ENCODE peak calls at places on chromosome 5, in five cellular contexts. One of them, this sample, is unnamed.

GRCh38 chr5:96254980-96255681 is 177.9 kb downstream of the PCSK1 start:
- DNase-seq in fibroblast of pulmonary artery: peak
- DNase-seq in upper lobe of right lung: no peak
- DNase-seq in sigmoid colon: no peak
- DNase-seq in dorsolateral prefrontal cortex: no peak
- DNase-seq in this sample: peak

GRCh38 chr5:33423018-33423630 is 17.6 kb upstream of the TARS1 start:
- DNase-seq in fibroblast of pulmonary artery: peak
- DNase-seq in upper lobe of right lung: no peak
- DNase-seq in sigmoid colon: no peak
- DNase-seq in dorsolateral prefrontal cortex: no peak
- DNase-seq in this sample: no peak

GRCh38 chr5:62341783-62342475 is 35.9 kb downstream of the KIF2A start:
- DNase-seq in fibroblast of pulmonary artery: no peak
- DNase-seq in upper lobe of right lung: no peak
- DNase-seq in sigmoid colon: no peak
- DNase-seq in dorsolateral prefrontal cortex: no peak
- DNase-seq in this sample: no peak

GRCh38 chr5:113759505-113760145 is 246.1 kb downstream of the YTHDC2 start:
- DNase-seq in fibroblast of pulmonary artery: no peak
- DNase-seq in upper lobe of right lung: no peak
- DNase-seq in sigmoid colon: no peak
- DNase-seq in dorsolateral prefrontal cortex: no peak
- DNase-seq in this sample: no peak

GRCh38 chr5:145780961-145781360 is 54.2 kb downstream of the PRELID2 start:
- DNase-seq in fibroblast of pulmonary artery: no peak
- DNase-seq in upper lobe of right lung: no peak
- DNase-seq in sigmoid colon: no peak
- DNase-seq in dorsolateral prefrontal cortex: no peak
- DNase-seq in this sample: no peak

GRCh38 chr5:16773990-16774389 is 157.2 kb upstream of the RETREG1 start:
- DNase-seq in fibroblast of pulmonary artery: no peak
- DNase-seq in upper lobe of right lung: no peak
- DNase-seq in sigmoid colon: no peak
- DNase-seq in dorsolateral prefrontal cortex: no peak
- DNase-seq in this sample: peak

GRCh38 chr5:129438322-129438721 is 21.8 kb upstream of the ADAMTS19 start:
- DNase-seq in fibroblast of pulmonary artery: no peak
- DNase-seq in upper lobe of right lung: no peak
- DNase-seq in sigmoid colon: no peak
- DNase-seq in dorsolateral prefrontal cortex: no peak
- DNase-seq in this sample: no peak

GRCh38 chr5:73861313-73861978 is 235.4 kb downstream of the ARHGEF28 start:
- DNase-seq in fibroblast of pulmonary artery: peak
- DNase-seq in upper lobe of right lung: no peak
- DNase-seq in sigmoid colon: no peak
- DNase-seq in dorsolateral prefrontal cortex: no peak
- DNase-seq in this sample: no peak

GRCh38 chr5:27144456-27144855 is 106.1 kb upstream of the CDH9 start:
- DNase-seq in fibroblast of pulmonary artery: no peak
- DNase-seq in upper lobe of right lung: no peak
- DNase-seq in sigmoid colon: no peak
- DNase-seq in dorsolateral prefrontal cortex: no peak
- DNase-seq in this sample: no peak

DNA sequence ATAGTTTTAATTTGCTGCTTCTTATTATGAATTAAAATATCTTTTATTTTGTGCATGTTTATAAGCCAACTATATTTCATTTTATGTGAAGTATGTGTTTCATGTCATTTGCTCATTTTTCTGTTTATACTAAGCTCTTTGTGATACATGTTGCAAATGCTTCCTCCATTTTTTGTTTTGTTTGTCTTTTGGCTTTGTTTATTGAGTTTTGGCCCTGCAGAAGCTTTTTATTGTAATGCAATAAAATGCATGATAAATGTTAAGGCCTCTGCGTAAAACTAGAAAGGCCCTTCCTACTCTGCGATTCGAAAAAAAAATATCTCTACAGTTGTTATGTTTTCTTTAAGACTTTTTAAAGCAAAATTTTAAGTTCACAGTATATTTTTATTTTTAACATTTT is 9.4 kb downstream of the ZNF366 start:
- DNase-seq in fibroblast of pulmonary artery: no peak
- DNase-seq in upper lobe of right lung: no peak
- DNase-seq in sigmoid colon: no peak
- DNase-seq in dorsolateral prefrontal cortex: no peak
- DNase-seq in this sample: no peak
- H3K4me3 ChIP-seq in fibroblast of pulmonary artery: no peak
- H3K4me3 ChIP-seq in upper lobe of right lung: no peak
- H3K4me3 ChIP-seq in sigmoid colon: no peak
- H3K4me3 ChIP-seq in dorsolateral prefrontal cortex: no peak
- H3K4me3 ChIP-seq in this sample: no peak

GRCh38 chr5:10759111-10759510 is 1.9 kb downstream of the DAP start:
- DNase-seq in fibroblast of pulmonary artery: no peak
- DNase-seq in upper lobe of right lung: no peak
- DNase-seq in sigmoid colon: no peak
- DNase-seq in dorsolateral prefrontal cortex: no peak
- DNase-seq in this sample: no peak
- TF ChIP-seq CTCF in fibroblast of pulmonary artery: no peak
- TF ChIP-seq CTCF in upper lobe of right lung: no peak
- TF ChIP-seq CTCF in sigmoid colon: no peak
- TF ChIP-seq CTCF in dorsolateral prefrontal cortex: no peak
- TF ChIP-seq CTCF in this sample: no peak

GRCh38 chr5:219492-219891 is 1.4 kb downstream of the SDHA start:
- DNase-seq in fibroblast of pulmonary artery: peak
- DNase-seq in upper lobe of right lung: no peak
- DNase-seq in sigmoid colon: no peak
- DNase-seq in dorsolateral prefrontal cortex: no peak
- DNase-seq in this sample: no peak
- H3K4me3 ChIP-seq in fibroblast of pulmonary artery: peak
- H3K4me3 ChIP-seq in upper lobe of right lung: peak
- H3K4me3 ChIP-seq in sigmoid colon: peak
- H3K4me3 ChIP-seq in dorsolateral prefrontal cortex: peak
- H3K4me3 ChIP-seq in this sample: peak

DNA sequence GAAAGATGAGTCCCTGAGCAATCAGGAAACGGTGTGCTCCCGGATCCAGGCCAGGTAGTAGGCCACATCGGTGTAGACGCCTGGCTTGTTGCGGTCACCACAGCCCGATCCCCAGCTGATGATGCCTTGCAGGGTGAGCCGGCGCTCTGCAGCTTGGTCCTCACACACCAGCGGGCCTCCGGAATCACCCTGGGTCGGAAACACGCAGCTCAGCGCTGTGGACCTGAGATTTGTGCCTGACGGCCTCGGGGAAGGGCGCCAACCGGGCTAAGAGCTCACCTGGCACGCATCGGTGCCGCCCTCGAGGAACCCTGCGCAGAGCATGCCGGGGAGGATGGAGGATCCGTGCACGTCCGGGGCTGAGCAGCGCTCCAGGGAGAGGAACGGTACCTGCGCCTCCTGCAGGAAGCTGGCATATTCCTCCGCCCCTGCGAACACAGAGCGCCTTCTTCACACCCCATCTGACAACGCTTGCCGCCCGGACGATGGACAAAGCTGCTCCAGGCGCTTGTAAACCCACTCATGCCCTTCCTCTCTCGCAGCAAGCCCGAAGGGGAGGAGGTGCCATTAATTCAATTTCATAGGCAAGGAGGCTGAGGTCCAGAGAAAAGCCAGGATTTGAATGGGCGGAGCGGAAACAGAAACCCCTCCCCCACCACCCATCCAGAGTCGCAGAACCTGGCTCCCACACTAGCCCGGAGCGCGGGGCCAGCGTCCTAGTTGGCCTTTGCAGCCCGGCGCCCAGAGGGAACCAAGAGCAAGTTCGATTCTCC is 2.0 kb upstream of the PFN3 start:
- DNase-seq in fibroblast of pulmonary artery: peak
- DNase-seq in upper lobe of right lung: peak
- DNase-seq in sigmoid colon: no peak
- DNase-seq in dorsolateral prefrontal cortex: no peak
- DNase-seq in this sample: no peak
- TF ChIP-seq CTCF in fibroblast of pulmonary artery: peak
- TF ChIP-seq CTCF in upper lobe of right lung: peak
- TF ChIP-seq CTCF in sigmoid colon: no peak
- TF ChIP-seq CTCF in dorsolateral prefrontal cortex: no peak
- TF ChIP-seq CTCF in this sample: peak

DNA sequence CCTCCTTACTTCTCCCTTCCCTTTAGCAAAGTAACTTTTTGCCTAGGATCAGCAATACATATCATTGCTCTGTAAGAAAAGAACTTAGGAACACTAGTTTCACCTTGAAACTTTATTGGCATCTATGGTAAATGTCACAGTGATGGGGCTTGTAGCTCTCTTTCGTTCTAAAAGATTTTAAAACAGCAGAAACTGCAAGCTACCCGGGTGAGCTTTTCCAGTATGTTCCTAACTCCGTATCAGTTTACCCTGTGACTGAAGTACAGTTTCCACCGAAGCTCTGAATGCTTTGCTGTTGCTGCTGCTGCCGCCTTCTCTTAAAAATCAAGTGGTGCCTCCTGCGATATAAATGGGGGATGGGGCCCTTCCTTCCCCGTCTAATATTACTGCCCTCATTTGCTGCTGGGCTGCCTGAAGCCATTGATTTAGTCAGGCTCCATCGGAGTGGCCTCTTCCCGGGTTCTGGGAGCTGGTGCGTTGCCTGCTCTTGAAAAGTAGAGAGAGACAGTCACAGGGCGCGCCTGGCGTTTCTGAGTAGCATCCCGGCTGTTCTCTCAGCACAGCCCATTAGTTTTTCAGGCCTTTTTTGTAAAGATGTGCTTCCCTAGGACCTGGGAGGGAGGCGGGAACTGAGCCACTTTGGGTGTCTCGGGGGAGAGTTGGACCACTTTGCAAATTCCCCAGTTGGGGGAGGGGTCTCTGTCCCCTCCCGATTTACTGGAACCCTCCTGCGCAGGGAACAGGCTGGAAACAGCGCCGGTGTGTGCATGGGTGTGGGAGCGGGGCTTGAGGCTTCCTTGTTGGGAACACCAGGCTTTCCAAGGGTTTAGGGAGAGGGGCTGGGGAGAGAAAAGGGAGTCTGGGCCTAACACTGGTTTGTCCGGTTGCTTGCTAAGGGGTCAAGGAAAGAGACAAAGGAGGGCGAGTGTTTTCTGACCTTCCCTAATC is 4.5 kb downstream of the PRDM6 start:
- DNase-seq in fibroblast of pulmonary artery: no peak
- DNase-seq in upper lobe of right lung: no peak
- DNase-seq in sigmoid colon: peak
- DNase-seq in dorsolateral prefrontal cortex: no peak
- DNase-seq in this sample: no peak
- H3K4me3 ChIP-seq in fibroblast of pulmonary artery: no peak
- H3K4me3 ChIP-seq in upper lobe of right lung: peak
- H3K4me3 ChIP-seq in sigmoid colon: peak
- H3K4me3 ChIP-seq in dorsolateral prefrontal cortex: no peak
- H3K4me3 ChIP-seq in this sample: no peak

GRCh38 chr5:103827976-103828375 is 265.4 kb upstream of the NUDT12 start:
- DNase-seq in fibroblast of pulmonary artery: no peak
- DNase-seq in upper lobe of right lung: no peak
- DNase-seq in sigmoid colon: no peak
- DNase-seq in dorsolateral prefrontal cortex: no peak
- DNase-seq in this sample: no peak

GRCh38 chr5:103834216-103834615 is 271.6 kb upstream of the NUDT12 start:
- DNase-seq in fibroblast of pulmonary artery: no peak
- DNase-seq in upper lobe of right lung: no peak
- DNase-seq in sigmoid colon: no peak
- DNase-seq in dorsolateral prefrontal cortex: no peak
- DNase-seq in this sample: no peak

GRCh38 chr5:103829585-103829984 is 267.0 kb upstream of the NUDT12 start:
- DNase-seq in fibroblast of pulmonary artery: no peak
- DNase-seq in upper lobe of right lung: no peak
- DNase-seq in sigmoid colon: no peak
- DNase-seq in dorsolateral prefrontal cortex: no peak
- DNase-seq in this sample: no peak
- TF ChIP-seq CTCF in fibroblast of pulmonary artery: peak
- TF ChIP-seq CTCF in upper lobe of right lung: no peak
- TF ChIP-seq CTCF in sigmoid colon: no peak
- TF ChIP-seq CTCF in dorsolateral prefrontal cortex: peak
- TF ChIP-seq CTCF in this sample: peak

DNA sequence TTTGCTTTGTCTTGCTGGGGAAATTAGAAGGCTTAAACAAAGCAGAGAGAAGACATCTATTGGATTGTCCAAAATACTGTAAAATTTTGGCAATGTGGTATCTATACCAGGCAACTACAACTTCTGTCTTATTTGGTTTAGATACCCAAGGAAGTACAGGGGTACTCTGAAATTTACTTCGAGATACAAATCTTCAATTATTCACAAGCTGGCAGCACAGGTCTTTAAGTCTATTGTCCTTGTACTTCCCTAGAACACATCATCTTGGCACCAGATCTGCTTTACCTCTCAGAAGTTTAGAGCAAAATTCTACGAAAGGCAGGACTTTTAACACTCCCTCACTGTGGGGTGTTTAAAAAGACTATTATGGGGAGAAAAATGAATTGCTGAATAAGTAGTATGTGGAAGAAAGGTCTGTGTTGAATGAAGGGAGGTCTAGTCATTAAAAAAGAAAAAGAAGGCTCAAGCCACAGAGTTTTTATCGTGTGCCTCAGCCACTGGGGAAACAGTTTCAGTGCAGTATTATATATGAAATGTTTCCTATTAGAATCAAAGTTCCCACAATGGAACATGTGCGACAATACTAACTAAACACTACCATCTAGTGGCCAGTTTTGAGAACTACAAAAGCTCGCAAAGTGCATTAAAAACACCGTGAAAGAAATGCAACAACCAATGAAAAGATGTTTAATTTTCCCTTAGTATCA is 93.7 kb downstream of the PDE4D start:
- DNase-seq in fibroblast of pulmonary artery: peak
- DNase-seq in upper lobe of right lung: no peak
- DNase-seq in sigmoid colon: no peak
- DNase-seq in dorsolateral prefrontal cortex: no peak
- DNase-seq in this sample: peak
- H3K4me3 ChIP-seq in fibroblast of pulmonary artery: no peak
- H3K4me3 ChIP-seq in upper lobe of right lung: no peak
- H3K4me3 ChIP-seq in sigmoid colon: no peak
- H3K4me3 ChIP-seq in dorsolateral prefrontal cortex: no peak
- H3K4me3 ChIP-seq in this sample: peak

DNA sequence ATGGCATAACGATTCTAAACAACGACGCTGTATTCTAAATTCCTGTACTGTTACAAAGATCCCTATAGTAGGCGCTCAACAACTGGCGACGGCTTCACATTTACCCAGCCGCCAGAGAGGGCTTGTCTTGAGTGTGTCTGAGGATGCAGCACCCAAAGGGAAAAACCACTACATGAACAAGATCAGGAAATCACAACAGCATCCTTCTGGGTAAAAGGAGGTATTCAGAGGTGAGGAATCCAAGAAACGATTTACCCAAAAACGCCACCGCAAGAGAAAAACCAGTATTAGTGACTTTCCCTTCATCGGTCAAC is 711 bp downstream of the TTC33 start:
- DNase-seq in fibroblast of pulmonary artery: peak
- DNase-seq in upper lobe of right lung: peak
- DNase-seq in sigmoid colon: peak
- DNase-seq in dorsolateral prefrontal cortex: peak
- DNase-seq in this sample: peak
- TF ChIP-seq CTCF in fibroblast of pulmonary artery: peak
- TF ChIP-seq CTCF in upper lobe of right lung: peak
- TF ChIP-seq CTCF in sigmoid colon: peak
- TF ChIP-seq CTCF in dorsolateral prefrontal cortex: peak
- TF ChIP-seq CTCF in this sample: peak

This sample was measured in HFF-Myc.